ENCODE peak calls at places on chromosomes 3 and 15, in ten cellular contexts. H is AG04450, L is GM13977, I is HFFc6, B is psoas muscle, X is cardiac muscle cell, O is GM13976, W is upper lobe of right lung, D is endothelial cell of umbilical vein, A is OCI-LY7. G is an unnamed sample.

GRCh38 chr3:133038089-133038730 is at the start of gene TMEM108:
- DNase-seq in H (peak), L (peak), I (no peak), B (peak), X (peak), O (peak), W (peak), D (peak), A (no peak), G (peak)

GRCh38 chr3:169497567-169498257 is 165.8 kb downstream of the MECOM start:
- DNase-seq in H (no peak), L (no peak), I (peak), B (no peak), X (peak), O (no peak), W (no peak), D (peak), A (no peak), G (no peak)

GRCh38 chr3:182357928-182358327 is 435.4 kb upstream of the ATP11B start:
- DNase-seq in H (no peak), L (no peak), I (no peak), B (no peak), X (no peak), O (no peak), W (no peak), D (no peak), A (no peak), G (no peak)

GRCh38 chr3:132343018-132343612 is 25.9 kb downstream of the ACP3 start:
- DNase-seq in H (peak), L (peak), I (peak), B (no peak), X (peak), O (peak), W (no peak), D (peak), A (peak), G (peak)

GRCh38 chr15:57476533-57476975 is 100.2 kb downstream of the CGNL1 start:
- DNase-seq in H (no peak), L (no peak), I (peak), B (no peak), X (peak), O (no peak), W (no peak), D (peak), A (no peak), G (no peak)

GRCh38 chr15:49093252-49094105 is 47.2 kb upstream of the SECISBP2L start:
- DNase-seq in H (no peak), L (no peak), I (no peak), B (no peak), X (no peak), O (no peak), W (no peak), D (no peak), A (no peak), G (no peak)

GRCh38 chr3:37770336-37770735 is 91.3 kb upstream of the CTDSPL start:
- DNase-seq in H (no peak), L (no peak), I (no peak), B (no peak), X (no peak), O (no peak), W (no peak), D (peak), A (no peak), G (no peak)

GRCh38 chr3:12884104-12884742 is 42.9 kb upstream of the RPL32 start:
- DNase-seq in H (peak), L (no peak), I (peak), B (peak), X (peak), O (no peak), W (no peak), D (no peak), A (no peak), G (no peak)

GRCh38 chr3:187920871-187921270 is 175.6 kb upstream of the BCL6 start:
- DNase-seq in H (no peak), L (no peak), I (no peak), B (peak), X (peak), O (no peak), W (no peak), D (no peak), A (no peak), G (no peak)

GRCh38 chr3:171309906-171310359 is 150.3 kb downstream of the TNIK start:
- DNase-seq in H (peak), L (no peak), I (peak), B (no peak), X (peak), O (no peak), W (no peak), D (peak), A (no peak), G (no peak)

GRCh38 chr3:101902041-101902440 is 52.7 kb downstream of the NFKBIZ start:
- DNase-seq in H (peak), L (no peak), I (peak), B (no peak), X (peak), O (peak), W (no peak), D (peak), A (peak), G (no peak)

GRCh38 chr15:25238126-25238525 is 200.7 kb downstream of the UBE3A start:
- DNase-seq in H (no peak), L (no peak), I (no peak), B (peak), X (no peak), O (no peak), W (peak), D (no peak), A (no peak), G (no peak)

GRCh38 chr15:59616390-59616789 is 4.8 kb downstream of the GCNT3 start:
- DNase-seq in H (no peak), L (no peak), I (no peak), B (no peak), X (no peak), O (no peak), W (no peak), D (no peak), A (peak), G (no peak)

GRCh38 chr15:59622289-59622688 is 10.7 kb downstream of the GCNT3 start:
- DNase-seq in H (no peak), L (peak), I (peak), B (no peak), X (peak), O (peak), W (no peak), D (peak), A (peak), G (peak)
- TF ChIP-seq CTCF in H (peak), L (peak), I (peak), B (no peak), X (peak), O (peak), W (peak), D (peak), A (peak), G (peak)

GRCh38 chr15:69979269-69979668 is 118.4 kb downstream of the TLE3 start:
- DNase-seq in H (no peak), L (peak), I (no peak), B (no peak), X (no peak), O (peak), W (no peak), D (no peak), A (peak), G (peak)
- TF ChIP-seq CTCF in H (no peak), L (peak), I (no peak), B (no peak), X (no peak), O (peak), W (no peak), D (no peak), A (peak), G (no peak)

DNA sequence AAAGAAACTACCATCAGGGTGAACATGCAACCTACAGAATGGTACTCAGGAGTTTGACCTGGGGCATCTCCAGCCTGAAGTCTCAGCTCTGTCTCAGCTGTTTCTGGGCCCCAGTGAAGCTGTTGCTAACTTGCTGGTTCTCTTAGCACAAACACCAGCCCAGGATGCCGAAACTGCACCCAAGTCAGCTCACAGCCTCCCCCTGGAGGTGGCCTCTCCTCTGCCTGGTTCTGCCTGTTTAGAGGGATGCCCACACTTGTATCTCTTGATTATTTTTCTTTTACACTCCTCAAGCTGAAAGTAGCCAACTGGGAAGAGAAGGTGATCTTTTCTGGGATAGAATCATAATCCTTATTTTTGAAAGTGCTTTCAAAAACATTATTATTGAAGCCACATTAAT is 289.0 kb upstream of the RASGRP1 start:
- DNase-seq in H (no peak), L (peak), I (peak), B (no peak), X (peak), O (no peak), W (no peak), D (no peak), A (peak), G (peak)
- TF ChIP-seq CTCF in H (peak), L (peak), I (peak), B (no peak), X (peak), O (no peak), W (peak), D (peak), A (peak), G (no peak)

GRCh38 chr15:90895571-90896117 is 7.5 kb upstream of the MAN2A2 start:
- DNase-seq in H (no peak), L (no peak), I (no peak), B (no peak), X (no peak), O (no peak), W (no peak), D (no peak), A (no peak), G (no peak)
- TF ChIP-seq CTCF in H (peak), L (no peak), I (peak), B (no peak), X (no peak), O (no peak), W (no peak), D (no peak), A (peak), G (no peak)

GRCh38 chr3:159761826-159762225 is 226.8 kb upstream of the IL12A start:
- DNase-seq in H (no peak), L (no peak), I (no peak), B (no peak), X (no peak), O (no peak), W (no peak), D (no peak), A (no peak), G (no peak)

GRCh38 chr3:159761377-159761776 is 227.3 kb upstream of the IL12A start:
- DNase-seq in H (no peak), L (no peak), I (peak), B (no peak), X (peak), O (no peak), W (no peak), D (peak), A (no peak), G (no peak)

GRCh38 chr3:159762981-159763465 is 225.6 kb upstream of the IL12A start:
- DNase-seq in H (peak), L (peak), I (peak), B (peak), X (peak), O (peak), W (peak), D (peak), A (no peak), G (peak)

GRCh38 chr3:159763466-159764210 is 225.0 kb upstream of the IL12A start:
- DNase-seq in H (peak), L (peak), I (peak), B (peak), X (peak), O (peak), W (peak), D (peak), A (no peak), G (peak)

GRCh38 chr3:159762238-159762637 is 226.4 kb upstream of the IL12A start:
- DNase-seq in H (no peak), L (no peak), I (peak), B (no peak), X (no peak), O (no peak), W (no peak), D (peak), A (no peak), G (no peak)
- TF ChIP-seq CTCF in H (no peak), L (no peak), I (no peak), B (no peak), X (no peak), O (no peak), W (no peak), D (no peak), A (no peak), G (no peak)

GRCh38 chr15:52805351-52806283 is 15.5 kb upstream of the ONECUT1 start:
- DNase-seq in H (no peak), L (peak), I (no peak), B (peak), X (no peak), O (peak), W (peak), D (no peak), A (no peak), G (no peak)
- TF ChIP-seq CTCF in H (peak), L (no peak), I (peak), B (no peak), X (peak), O (no peak), W (peak), D (peak), A (no peak), G (peak)

DNA sequence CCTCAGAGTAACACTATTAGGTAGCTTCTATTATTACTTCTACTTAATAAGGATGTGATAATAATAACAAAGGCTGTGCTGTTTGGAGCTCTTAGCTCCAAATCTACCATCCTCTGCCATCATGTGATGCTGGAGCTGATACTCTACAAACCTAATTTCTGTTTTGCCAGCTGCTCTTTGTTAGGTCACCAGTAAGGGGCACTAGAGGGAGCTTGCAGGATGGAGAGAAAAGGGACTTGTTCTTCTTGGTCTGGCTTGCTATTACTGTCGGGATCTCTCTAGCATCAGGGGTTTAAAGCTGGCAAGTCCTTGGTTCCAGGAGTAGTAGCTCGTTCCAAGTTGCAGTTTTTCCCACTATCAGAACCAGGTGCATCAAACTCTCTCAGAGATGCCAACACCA is 194.9 kb upstream of the KBTBD8 start:
- DNase-seq in H (no peak), L (no peak), I (no peak), B (no peak), X (no peak), O (no peak), W (no peak), D (peak), A (no peak), G (no peak)
- TF ChIP-seq CTCF in H (peak), L (no peak), I (peak), B (no peak), X (peak), O (no peak), W (no peak), D (peak), A (peak), G (no peak)

DNA sequence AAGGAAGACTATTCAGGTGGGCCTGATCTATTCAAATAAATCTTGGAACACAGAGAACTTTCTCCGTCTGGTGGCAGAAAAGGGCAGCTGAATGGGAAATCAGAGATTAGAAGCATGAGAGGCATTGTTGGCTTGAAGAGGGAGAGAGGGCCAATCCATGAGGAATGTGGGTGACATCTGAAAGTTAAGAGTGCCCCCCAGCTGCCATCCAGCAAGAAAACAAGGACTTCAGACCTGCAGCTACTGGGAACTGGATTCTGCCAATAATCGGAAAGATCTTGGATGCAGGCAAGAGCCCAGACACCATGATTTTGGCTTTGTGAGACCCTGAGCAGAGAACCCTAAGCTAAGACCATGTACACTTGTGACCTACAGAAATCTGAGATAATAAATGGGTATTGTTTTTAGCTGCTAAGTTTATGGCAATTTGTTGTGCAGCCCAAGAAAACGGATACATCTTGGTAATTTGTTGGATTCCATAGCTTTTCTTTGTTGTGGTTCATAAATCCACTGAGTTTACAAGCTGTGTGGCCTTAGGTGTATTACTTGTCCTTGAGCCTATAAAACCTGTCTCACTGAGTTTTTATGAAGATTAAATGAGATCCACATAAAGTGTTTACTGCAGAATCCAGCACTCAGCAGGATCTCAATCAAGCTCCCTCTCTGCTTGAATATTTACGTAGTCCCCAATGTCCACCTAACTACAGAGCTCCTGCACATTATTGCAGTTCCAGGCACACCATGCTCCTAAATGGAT is 82.1 kb upstream of the PRTG start:
- DNase-seq in H (no peak), L (no peak), I (no peak), B (no peak), X (no peak), O (no peak), W (no peak), D (no peak), A (no peak), G (no peak)
- TF ChIP-seq CTCF in H (no peak), L (no peak), I (peak), B (no peak), X (no peak), O (no peak), W (no peak), D (no peak), A (no peak), G (no peak)

GRCh38 chr3:195556390-195556789 is 13.3 kb upstream of the PPP1R2 start:
- DNase-seq in H (no peak), L (no peak), I (no peak), B (peak), X (peak), O (no peak), W (no peak), D (no peak), A (no peak), G (peak)

GRCh38 chr3:195559723-195560409 is 16.7 kb upstream of the PPP1R2 start:
- DNase-seq in H (no peak), L (no peak), I (no peak), B (peak), X (no peak), O (no peak), W (no peak), D (no peak), A (no peak), G (no peak)

GRCh38 chr3:195557327-195557726 is 14.2 kb upstream of the PPP1R2 start:
- DNase-seq in H (no peak), L (no peak), I (no peak), B (no peak), X (no peak), O (no peak), W (no peak), D (no peak), A (no peak), G (no peak)

GRCh38 chr3:195555110-195555509 is 12.0 kb upstream of the PPP1R2 start:
- DNase-seq in H (no peak), L (no peak), I (no peak), B (no peak), X (no peak), O (no peak), W (no peak), D (no peak), A (no peak), G (no peak)

GRCh38 chr3:195558602-195559001 is 15.5 kb upstream of the PPP1R2 start:
- DNase-seq in H (no peak), L (peak), I (no peak), B (peak), X (peak), O (no peak), W (no peak), D (peak), A (peak), G (peak)
- TF ChIP-seq CTCF in H (peak), L (peak), I (peak), B (peak), X (peak), O (peak), W (peak), D (peak), A (peak), G (peak)

GRCh38 chr15:95259965-95260364 is 1028.6 kb downstream of the MCTP2 start:
- DNase-seq in H (no peak), L (no peak), I (no peak), B (no peak), X (peak), O (no peak), W (no peak), D (peak), A (no peak), G (no peak)

GRCh38 chr15:95262866-95263564 is 1031.7 kb downstream of the MCTP2 start:
- DNase-seq in H (no peak), L (no peak), I (peak), B (no peak), X (peak), O (no peak), W (no peak), D (peak), A (no peak), G (no peak)

GRCh38 chr15:95260856-95261255 is 1029.5 kb downstream of the MCTP2 start:
- DNase-seq in H (no peak), L (no peak), I (no peak), B (no peak), X (no peak), O (no peak), W (no peak), D (no peak), A (no peak), G (no peak)

GRCh38 chr15:95261546-95261945 is 1030.2 kb downstream of the MCTP2 start:
- DNase-seq in H (no peak), L (no peak), I (no peak), B (no peak), X (no peak), O (no peak), W (no peak), D (no peak), A (no peak), G (no peak)

DNA sequence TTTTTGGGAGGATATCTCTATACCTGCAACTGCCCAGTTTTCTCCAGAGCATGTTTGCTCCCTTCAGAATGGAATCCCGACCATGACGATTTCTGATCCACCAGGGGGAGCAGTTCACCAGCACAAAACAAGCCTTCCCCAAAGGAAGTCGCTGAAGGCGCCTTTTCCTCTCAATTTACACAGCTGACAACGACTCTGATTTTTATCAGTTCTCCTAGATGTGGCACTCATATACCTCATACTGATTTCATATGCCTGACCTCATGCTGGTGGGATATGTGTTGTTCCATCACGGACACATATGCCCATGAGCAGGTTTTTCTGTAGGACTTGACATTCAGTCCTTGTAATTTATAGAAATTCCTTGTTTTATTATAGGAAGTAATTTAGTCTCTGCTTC is 1028.2 kb downstream of the MCTP2 start:
- DNase-seq in H (peak), L (peak), I (peak), B (peak), X (peak), O (peak), W (no peak), D (peak), A (peak), G (peak)
- TF ChIP-seq CTCF in H (peak), L (peak), I (peak), B (peak), X (peak), O (peak), W (peak), D (peak), A (peak), G (peak)